ENCODE peak calls at places on chromosomes 7 and 10, in seven cellular contexts. P is esophagus squamous epithelium, W is Calu3, X is left ventricle myocardium inferior, H is ovary, Q is fibroblast of pulmonary artery, I is HFFc6. T is an unnamed sample.

GRCh38 chr10:78672898-78673297 is 395.9 kb upstream of the ZMIZ1 start:
- DNase-seq in X (no peak), H (no peak), P (no peak), Q (no peak), W (no peak), I (peak), T (peak)

GRCh38 chr10:11158080-11158479 is 140.4 kb downstream of the CELF2 start:
- DNase-seq in I (no peak), W (no peak), H (no peak), P (no peak), X (no peak), Q (no peak), T (no peak)

GRCh38 chr7:95509199-95509598 is 23.5 kb downstream of the ASB4 start:
- DNase-seq in I (peak), P (no peak), W (no peak), Q (peak), X (no peak), H (no peak), T (no peak)

GRCh38 chr10:63738410-63738809 is 217.2 kb downstream of the REEP3 start:
- DNase-seq in X (no peak), H (no peak), Q (peak), P (no peak), W (peak), I (peak), T (peak)

GRCh38 chr7:64887756-64888508 is 15.1 kb upstream of the ZNF273 start:
- DNase-seq in H (no peak), I (no peak), W (peak), X (no peak), P (no peak), Q (no peak), T (no peak)

GRCh38 chr10:28897617-28898464 is 220.5 kb downstream of the BAMBI start:
- DNase-seq in H (no peak), P (no peak), Q (peak), I (no peak), W (no peak), X (peak), T (no peak)

GRCh38 chr10:48463318-48464003 is 141.4 kb downstream of the ARHGAP22 start:
- DNase-seq in P (no peak), W (no peak), H (peak), I (no peak), Q (no peak), X (no peak), T (no peak)

GRCh38 chr7:128311003-128311402 is 32.7 kb downstream of the RBM28 start:
- DNase-seq in Q (no peak), X (no peak), H (no peak), I (no peak), W (no peak), P (no peak), T (no peak)

GRCh38 chr10:44930904-44931620 is 19.9 kb downstream of the TMEM72 start:
- DNase-seq in Q (no peak), X (no peak), H (no peak), W (no peak), I (no peak), P (no peak), T (no peak)

GRCh38 chr10:118333871-118334270 is 8.3 kb downstream of the FAM204A start:
- DNase-seq in W (no peak), H (no peak), Q (no peak), P (no peak), I (no peak), X (no peak), T (no peak)

GRCh38 chr10:118330295-118331076 is 11.6 kb downstream of the FAM204A start:
- DNase-seq in W (no peak), Q (no peak), H (no peak), X (no peak), I (no peak), P (no peak), T (no peak)

GRCh38 chr10:118337356-118337755 is 4.8 kb downstream of the FAM204A start:
- DNase-seq in I (no peak), H (no peak), Q (no peak), X (no peak), W (no peak), P (no peak), T (no peak)

GRCh38 chr10:118332948-118333710 is 9.0 kb downstream of the FAM204A start:
- DNase-seq in X (no peak), I (no peak), Q (peak), H (no peak), W (peak), P (no peak), T (peak)

GRCh38 chr10:118332247-118332646 is 9.9 kb downstream of the FAM204A start:
- DNase-seq in H (no peak), W (no peak), X (no peak), I (no peak), Q (no peak), P (no peak), T (no peak)
- TF ChIP-seq CTCF in H (no peak), W (no peak), X (no peak), I (no peak), Q (no peak), P (no peak), T (no peak)

DNA sequence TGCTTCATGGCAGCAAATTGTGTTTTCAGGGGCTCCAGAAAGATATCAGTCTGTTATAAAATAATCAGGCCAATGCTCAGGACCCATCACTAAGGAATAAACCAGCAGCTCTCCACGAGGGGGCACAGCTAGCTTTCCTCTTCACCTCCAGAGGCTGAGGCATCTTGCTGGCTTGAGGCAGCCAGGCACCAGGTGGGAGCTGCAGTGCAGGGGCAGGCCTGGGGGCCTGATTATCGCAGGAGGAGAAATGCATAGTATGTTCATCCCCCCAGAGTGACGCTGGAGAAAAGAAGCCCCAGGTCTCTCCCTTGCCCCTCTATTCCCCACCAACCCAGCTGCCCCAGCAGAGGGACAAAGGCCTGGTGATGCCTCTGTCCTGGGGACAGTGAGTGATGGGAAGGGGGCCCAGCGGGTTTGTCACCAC is 128.3 kb upstream of the FAM20C start:
- DNase-seq in I (peak), H (peak), X (peak), Q (peak), W (peak), P (no peak), T (peak)
- TF ChIP-seq CTCF in I (peak), H (peak), X (peak), Q (peak), W (peak), P (no peak), T (peak)

GRCh38 chr10:33795529-33795928 is 461.1 kb upstream of the NRP1 start:
- DNase-seq in Q (no peak), P (no peak), W (no peak), I (no peak), H (no peak), X (no peak), T (no peak)
- TF ChIP-seq CTCF in Q (no peak), P (no peak), W (no peak), I (no peak), H (no peak), X (no peak), T (no peak)

GRCh38 chr7:108112683-108113082 is 17.5 kb downstream of the LAMB4 start:
- DNase-seq in X (no peak), I (no peak), P (no peak), W (no peak), H (no peak), Q (no peak), T (no peak)

GRCh38 chr7:108108131-108108530 is 22.0 kb downstream of the LAMB4 start:
- DNase-seq in Q (no peak), W (no peak), I (no peak), X (no peak), P (no peak), H (no peak), T (no peak)

GRCh38 chr7:108104324-108104723 is 25.8 kb downstream of the LAMB4 start:
- DNase-seq in I (no peak), Q (peak), H (no peak), P (no peak), W (no peak), X (peak), T (no peak)

GRCh38 chr7:108114117-108114841 is 15.9 kb downstream of the LAMB4 start:
- DNase-seq in P (no peak), X (no peak), I (no peak), W (peak), Q (peak), H (no peak), T (peak)

GRCh38 chr7:108109216-108109908 is 20.8 kb downstream of the LAMB4 start:
- DNase-seq in H (no peak), Q (peak), I (no peak), W (peak), X (no peak), P (no peak), T (peak)
- TF ChIP-seq CTCF in H (no peak), Q (peak), I (peak), W (no peak), X (peak), P (no peak), T (peak)

GRCh38 chr7:24894670-24895221 is 85.2 kb downstream of the OSBPL3 start:
- DNase-seq in Q (no peak), P (no peak), W (peak), H (peak), I (no peak), X (no peak), T (peak)
- TF ChIP-seq CTCF in Q (peak), P (peak), W (peak), H (no peak), I (peak), X (peak), T (peak)

T was measured in PC-3.